ENCODE peak calls at places on chromosomes 4 and X, in seven cellular contexts. One of them, this sample, is unnamed.

GRCh38 chr4:134019657-134020056 is 181.9 kb downstream of the PABPC4L start:
- DNase-seq in A172: no peak
- DNase-seq in foreskin fibroblast: no peak
- DNase-seq in iris pigment epithelial cell: no peak
- DNase-seq in GM12878: no peak
- DNase-seq in H9: no peak
- DNase-seq in HuH-7.5: no peak
- DNase-seq in this sample: no peak

GRCh38 chr4:150348079-150348478 is 233.9 kb upstream of the MAB21L2 start:
- DNase-seq in H9: no peak
- DNase-seq in HuH-7.5: no peak
- DNase-seq in GM12878: no peak
- DNase-seq in iris pigment epithelial cell: peak
- DNase-seq in A172: peak
- DNase-seq in foreskin fibroblast: peak
- DNase-seq in this sample: no peak

GRCh38 chr4:43357252-43357974 is 464.9 kb downstream of the GRXCR1 start:
- DNase-seq in H9: no peak
- DNase-seq in A172: no peak
- DNase-seq in iris pigment epithelial cell: no peak
- DNase-seq in foreskin fibroblast: no peak
- DNase-seq in GM12878: no peak
- DNase-seq in HuH-7.5: no peak
- DNase-seq in this sample: no peak

GRCh38 chr4:16582036-16582435 is 316.4 kb downstream of the LDB2 start:
- DNase-seq in H9: no peak
- DNase-seq in HuH-7.5: no peak
- DNase-seq in GM12878: no peak
- DNase-seq in iris pigment epithelial cell: no peak
- DNase-seq in foreskin fibroblast: no peak
- DNase-seq in A172: no peak
- DNase-seq in this sample: peak

GRCh38 chr4:41178372-41179085 is 35.8 kb downstream of the APBB2 start:
- DNase-seq in A172: peak
- DNase-seq in H9: no peak
- DNase-seq in GM12878: no peak
- DNase-seq in foreskin fibroblast: peak
- DNase-seq in iris pigment epithelial cell: peak
- DNase-seq in HuH-7.5: no peak
- DNase-seq in this sample: no peak

GRCh38 chrX:149758068-149758714 is 15.7 kb upstream of the HSFX1 start:
- DNase-seq in GM12878: no peak
- DNase-seq in A172: no peak
- DNase-seq in iris pigment epithelial cell: no peak
- DNase-seq in foreskin fibroblast: no peak
- DNase-seq in HuH-7.5: no peak
- DNase-seq in H9: no peak
- DNase-seq in this sample: no peak

GRCh38 chr4:80305466-80305865 is 30.1 kb upstream of the CFAP299 start:
- DNase-seq in H9: no peak
- DNase-seq in HuH-7.5: no peak
- DNase-seq in foreskin fibroblast: peak
- DNase-seq in GM12878: no peak
- DNase-seq in iris pigment epithelial cell: peak
- DNase-seq in A172: peak
- DNase-seq in this sample: no peak

GRCh38 chrX:116272328-116272727 is 101.8 kb downstream of the AGTR2 start:
- DNase-seq in A172: peak
- DNase-seq in H9: no peak
- DNase-seq in HuH-7.5: no peak
- DNase-seq in iris pigment epithelial cell: peak
- DNase-seq in foreskin fibroblast: peak
- DNase-seq in GM12878: no peak
- DNase-seq in this sample: no peak

GRCh38 chrX:16081357-16081756 is 42.0 kb upstream of the GRPR start:
- DNase-seq in A172: no peak
- DNase-seq in foreskin fibroblast: no peak
- DNase-seq in H9: no peak
- DNase-seq in iris pigment epithelial cell: no peak
- DNase-seq in GM12878: no peak
- DNase-seq in HuH-7.5: no peak
- DNase-seq in this sample: no peak

GRCh38 chr4:83114576-83114975 is at the start of gene PLAC8:
- DNase-seq in H9: no peak
- DNase-seq in HuH-7.5: no peak
- DNase-seq in A172: no peak
- DNase-seq in iris pigment epithelial cell: peak
- DNase-seq in GM12878: peak
- DNase-seq in foreskin fibroblast: no peak
- DNase-seq in this sample: no peak

GRCh38 chr4:17962171-17962570 is 59.4 kb downstream of the LCORL start:
- DNase-seq in foreskin fibroblast: no peak
- DNase-seq in H9: no peak
- DNase-seq in iris pigment epithelial cell: peak
- DNase-seq in HuH-7.5: no peak
- DNase-seq in GM12878: no peak
- DNase-seq in A172: no peak
- DNase-seq in this sample: no peak

GRCh38 chrX:2848806-2849420 is 20.2 kb downstream of the GYG2 start:
- DNase-seq in iris pigment epithelial cell: peak
- DNase-seq in foreskin fibroblast: peak
- DNase-seq in H9: no peak
- DNase-seq in A172: peak
- DNase-seq in HuH-7.5: no peak
- DNase-seq in GM12878: no peak
- DNase-seq in this sample: peak

GRCh38 chr4:159298502-159298901 is 195.6 kb downstream of the RAPGEF2 start:
- DNase-seq in H9: no peak
- DNase-seq in HuH-7.5: no peak
- DNase-seq in A172: peak
- DNase-seq in foreskin fibroblast: no peak
- DNase-seq in GM12878: no peak
- DNase-seq in iris pigment epithelial cell: peak
- DNase-seq in this sample: peak

GRCh38 chr4:115918149-115918548 is 804.7 kb upstream of the NDST4 start:
- DNase-seq in iris pigment epithelial cell: no peak
- DNase-seq in GM12878: no peak
- DNase-seq in A172: no peak
- DNase-seq in HuH-7.5: no peak
- DNase-seq in H9: no peak
- DNase-seq in foreskin fibroblast: no peak
- DNase-seq in this sample: no peak

GRCh38 chr4:7045961-7046921 is 3.1 kb downstream of the TADA2B start:
- DNase-seq in HuH-7.5: no peak
- DNase-seq in GM12878: peak
- DNase-seq in A172: no peak
- DNase-seq in iris pigment epithelial cell: no peak
- DNase-seq in H9: no peak
- DNase-seq in foreskin fibroblast: no peak
- DNase-seq in this sample: no peak

GRCh38 chr4:56220261-56220660 is 167.0 kb downstream of the AASDH start:
- DNase-seq in HuH-7.5: no peak
- DNase-seq in GM12878: no peak
- DNase-seq in H9: no peak
- DNase-seq in iris pigment epithelial cell: peak
- DNase-seq in A172: no peak
- DNase-seq in foreskin fibroblast: no peak
- DNase-seq in this sample: no peak

GRCh38 chr4:94929696-94930095 is 171.9 kb downstream of the BMPR1B start:
- DNase-seq in H9: no peak
- DNase-seq in A172: no peak
- DNase-seq in GM12878: no peak
- DNase-seq in HuH-7.5: no peak
- DNase-seq in iris pigment epithelial cell: no peak
- DNase-seq in foreskin fibroblast: no peak
- DNase-seq in this sample: no peak

GRCh38 chr4:6029254-6029653 is 11.0 kb upstream of the C4orf50 start:
- DNase-seq in iris pigment epithelial cell: no peak
- DNase-seq in HuH-7.5: no peak
- DNase-seq in foreskin fibroblast: no peak
- DNase-seq in GM12878: no peak
- DNase-seq in H9: no peak
- DNase-seq in A172: no peak
- DNase-seq in this sample: no peak

GRCh38 chr4:88908003-88908402 is 149.0 kb downstream of the FAM13A start:
- DNase-seq in A172: no peak
- DNase-seq in GM12878: no peak
- DNase-seq in HuH-7.5: no peak
- DNase-seq in H9: no peak
- DNase-seq in foreskin fibroblast: no peak
- DNase-seq in iris pigment epithelial cell: peak
- DNase-seq in this sample: no peak

GRCh38 chr4:101049549-101050001 is 297.8 kb downstream of the PPP3CA start:
- DNase-seq in H9: no peak
- DNase-seq in foreskin fibroblast: no peak
- DNase-seq in iris pigment epithelial cell: no peak
- DNase-seq in GM12878: no peak
- DNase-seq in A172: no peak
- DNase-seq in HuH-7.5: no peak
- DNase-seq in this sample: no peak

GRCh38 chrX:136268051-136269048 is 17.1 kb upstream of the MAP7D3 start:
- DNase-seq in H9: no peak
- DNase-seq in HuH-7.5: no peak
- DNase-seq in iris pigment epithelial cell: peak
- DNase-seq in GM12878: no peak
- DNase-seq in foreskin fibroblast: no peak
- DNase-seq in A172: no peak
- DNase-seq in this sample: peak

GRCh38 chr4:38004887-38005286 is 44.7 kb downstream of the PTTG2 start:
- DNase-seq in foreskin fibroblast: no peak
- DNase-seq in A172: no peak
- DNase-seq in GM12878: no peak
- DNase-seq in HuH-7.5: no peak
- DNase-seq in H9: no peak
- DNase-seq in iris pigment epithelial cell: no peak
- DNase-seq in this sample: no peak

GRCh38 chr4:7124643-7125442 is 57.0 kb upstream of the GRPEL1 start:
- DNase-seq in foreskin fibroblast: peak
- DNase-seq in HuH-7.5: no peak
- DNase-seq in iris pigment epithelial cell: peak
- DNase-seq in H9: peak
- DNase-seq in GM12878: no peak
- DNase-seq in A172: peak
- DNase-seq in this sample: peak

GRCh38 chr4:159201168-159201567 is 98.3 kb downstream of the RAPGEF2 start:
- DNase-seq in HuH-7.5: no peak
- DNase-seq in H9: no peak
- DNase-seq in foreskin fibroblast: no peak
- DNase-seq in iris pigment epithelial cell: no peak
- DNase-seq in A172: no peak
- DNase-seq in GM12878: no peak
- DNase-seq in this sample: no peak

GRCh38 chr4:84319124-84319523 is 180.0 kb downstream of the NKX6-1 start:
- DNase-seq in iris pigment epithelial cell: peak
- DNase-seq in H9: no peak
- DNase-seq in GM12878: no peak
- DNase-seq in HuH-7.5: no peak
- DNase-seq in A172: peak
- DNase-seq in foreskin fibroblast: peak
- DNase-seq in this sample: peak

GRCh38 chr4:85952982-85953650 is 406.7 kb downstream of the MAPK10 start:
- DNase-seq in GM12878: no peak
- DNase-seq in HuH-7.5: no peak
- DNase-seq in foreskin fibroblast: no peak
- DNase-seq in H9: no peak
- DNase-seq in A172: no peak
- DNase-seq in iris pigment epithelial cell: no peak
- DNase-seq in this sample: no peak

GRCh38 chr4:126731062-126731461 is 901.7 kb upstream of the INTU start:
- DNase-seq in H9: no peak
- DNase-seq in foreskin fibroblast: no peak
- DNase-seq in GM12878: no peak
- DNase-seq in HuH-7.5: no peak
- DNase-seq in A172: no peak
- DNase-seq in iris pigment epithelial cell: no peak
- DNase-seq in this sample: no peak

GRCh38 chr4:73257242-73257994 is 1.2 kb downstream of the ANKRD17 start:
- DNase-seq in HuH-7.5: no peak
- DNase-seq in H9: peak
- DNase-seq in GM12878: no peak
- DNase-seq in foreskin fibroblast: peak
- DNase-seq in iris pigment epithelial cell: peak
- DNase-seq in A172: peak
- DNase-seq in this sample: peak

GRCh38 chr4:73707918-73708577 is 32.3 kb upstream of the CXCL8 start:
- DNase-seq in foreskin fibroblast: peak
- DNase-seq in H9: no peak
- DNase-seq in iris pigment epithelial cell: peak
- DNase-seq in HuH-7.5: no peak
- DNase-seq in GM12878: no peak
- DNase-seq in A172: peak
- DNase-seq in this sample: no peak

GRCh38 chrX:41291309-41291708 is 42.7 kb upstream of the DDX3X start:
- DNase-seq in H9: peak
- DNase-seq in HuH-7.5: no peak
- DNase-seq in A172: no peak
- DNase-seq in foreskin fibroblast: no peak
- DNase-seq in GM12878: no peak
- DNase-seq in iris pigment epithelial cell: no peak
- DNase-seq in this sample: no peak

This sample was measured in T47D.